ENCODE peak calls at places on chromosomes 2 and 18, in six cellular contexts. One of them, this sample, is unnamed.

GRCh38 chr2:197107291-197108269 is 181.1 kb upstream of the PGAP1 start:
- DNase-seq in astrocyte of the cerebellum: no peak
- DNase-seq in dorsolateral prefrontal cortex: no peak
- DNase-seq in neural crest cell: no peak
- DNase-seq in AG04449: no peak
- DNase-seq in endothelial cell: peak; percentile 8
- DNase-seq in this sample: peak; percentile 69

GRCh38 chr2:113965644-113966043 is 75.8 kb downstream of the ACTR3 start:
- DNase-seq in astrocyte of the cerebellum: no peak
- DNase-seq in dorsolateral prefrontal cortex: no peak
- DNase-seq in neural crest cell: peak; percentile 30
- DNase-seq in endothelial cell: peak; percentile 54
- DNase-seq in AG04449: no peak
- DNase-seq in this sample: peak; percentile 53

GRCh38 chr2:220556658-220557057 is 929.2 kb downstream of the SLC4A3 start:
- DNase-seq in astrocyte of the cerebellum: peak; percentile 54
- DNase-seq in neural crest cell: no peak
- DNase-seq in AG04449: peak; percentile 24
- DNase-seq in endothelial cell: no peak
- DNase-seq in dorsolateral prefrontal cortex: no peak
- DNase-seq in this sample: peak; percentile 36

GRCh38 chr2:65605427-65606058 is 173.1 kb upstream of the SPRED2 start:
- DNase-seq in endothelial cell: no peak
- DNase-seq in astrocyte of the cerebellum: no peak
- DNase-seq in AG04449: no peak
- DNase-seq in dorsolateral prefrontal cortex: no peak
- DNase-seq in neural crest cell: no peak
- DNase-seq in this sample: no peak

GRCh38 chr2:45723857-45724256 is 72.4 kb downstream of the PRKCE start:
- DNase-seq in endothelial cell: no peak
- DNase-seq in dorsolateral prefrontal cortex: no peak
- DNase-seq in astrocyte of the cerebellum: no peak
- DNase-seq in neural crest cell: no peak
- DNase-seq in AG04449: no peak
- DNase-seq in this sample: no peak

GRCh38 chr2:120576509-120577474 is 158.9 kb upstream of the GLI2 start:
- DNase-seq in endothelial cell: no peak
- DNase-seq in AG04449: no peak
- DNase-seq in astrocyte of the cerebellum: no peak
- DNase-seq in dorsolateral prefrontal cortex: no peak
- DNase-seq in neural crest cell: no peak
- DNase-seq in this sample: peak; percentile 66

GRCh38 chr18:59388180-59388579 is 29.1 kb upstream of the LMAN1 start:
- DNase-seq in AG04449: no peak
- DNase-seq in dorsolateral prefrontal cortex: no peak
- DNase-seq in astrocyte of the cerebellum: no peak
- DNase-seq in neural crest cell: no peak
- DNase-seq in endothelial cell: no peak
- DNase-seq in this sample: no peak

GRCh38 chr2:1227289-1227900 is 185.9 kb upstream of the TPO start:
- DNase-seq in endothelial cell: no peak
- DNase-seq in neural crest cell: no peak
- DNase-seq in AG04449: no peak
- DNase-seq in dorsolateral prefrontal cortex: no peak
- DNase-seq in astrocyte of the cerebellum: no peak
- DNase-seq in this sample: no peak

GRCh38 chr2:122737429-122738077 is 982.1 kb downstream of the TSN start:
- DNase-seq in astrocyte of the cerebellum: no peak
- DNase-seq in dorsolateral prefrontal cortex: no peak
- DNase-seq in neural crest cell: no peak
- DNase-seq in AG04449: no peak
- DNase-seq in endothelial cell: no peak
- DNase-seq in this sample: peak; percentile 58

GRCh38 chr2:126658910-126659613 is 3.1 kb downstream of the GYPC start:
- DNase-seq in AG04449: no peak
- DNase-seq in neural crest cell: no peak
- DNase-seq in dorsolateral prefrontal cortex: no peak
- DNase-seq in endothelial cell: no peak
- DNase-seq in astrocyte of the cerebellum: no peak
- DNase-seq in this sample: peak; percentile 86

GRCh38 chr2:17257194-17257909 is 260.9 kb downstream of the RAD51AP2 start:
- DNase-seq in AG04449: no peak
- DNase-seq in astrocyte of the cerebellum: no peak
- DNase-seq in neural crest cell: no peak
- DNase-seq in dorsolateral prefrontal cortex: no peak
- DNase-seq in endothelial cell: no peak
- DNase-seq in this sample: no peak

DNA sequence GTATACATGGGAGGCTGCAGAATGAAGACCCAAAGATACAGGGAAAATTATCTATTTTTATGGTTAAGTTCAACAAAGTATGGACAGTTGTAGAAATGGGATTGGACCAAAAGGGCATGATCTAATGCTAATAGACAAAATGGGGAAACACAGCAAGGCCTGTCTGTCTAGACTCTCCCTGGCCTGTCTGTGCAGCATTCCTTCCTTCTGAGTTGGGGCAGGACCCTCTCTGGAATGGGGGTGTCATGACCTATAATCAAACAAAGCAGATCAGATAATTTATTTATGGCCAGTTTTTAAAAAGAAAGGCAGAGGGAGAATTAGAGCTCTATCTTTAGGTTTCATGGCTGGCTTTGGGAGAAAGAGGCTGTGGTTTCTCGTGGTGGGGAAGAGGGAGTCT is 104.4 kb downstream of the CTIF start:
- DNase-seq in astrocyte of the cerebellum: no peak
- DNase-seq in AG04449: no peak
- DNase-seq in endothelial cell: no peak
- DNase-seq in neural crest cell: no peak
- DNase-seq in dorsolateral prefrontal cortex: no peak
- DNase-seq in this sample: no peak
- TF ChIP-seq CTCF in astrocyte of the cerebellum: no peak
- TF ChIP-seq CTCF in AG04449: no peak
- TF ChIP-seq CTCF in endothelial cell: no peak
- TF ChIP-seq CTCF in neural crest cell: no peak
- TF ChIP-seq CTCF in dorsolateral prefrontal cortex: no peak
- TF ChIP-seq CTCF in this sample: no peak

GRCh38 chr2:208657468-208657867 is 250.9 kb downstream of the PTH2R start:
- DNase-seq in endothelial cell: no peak
- DNase-seq in dorsolateral prefrontal cortex: no peak
- DNase-seq in neural crest cell: no peak
- DNase-seq in astrocyte of the cerebellum: no peak
- DNase-seq in AG04449: no peak
- DNase-seq in this sample: no peak
- TF ChIP-seq CTCF in endothelial cell: no peak
- TF ChIP-seq CTCF in dorsolateral prefrontal cortex: no peak
- TF ChIP-seq CTCF in neural crest cell: no peak
- TF ChIP-seq CTCF in astrocyte of the cerebellum: no peak
- TF ChIP-seq CTCF in AG04449: no peak
- TF ChIP-seq CTCF in this sample: no peak

DNA sequence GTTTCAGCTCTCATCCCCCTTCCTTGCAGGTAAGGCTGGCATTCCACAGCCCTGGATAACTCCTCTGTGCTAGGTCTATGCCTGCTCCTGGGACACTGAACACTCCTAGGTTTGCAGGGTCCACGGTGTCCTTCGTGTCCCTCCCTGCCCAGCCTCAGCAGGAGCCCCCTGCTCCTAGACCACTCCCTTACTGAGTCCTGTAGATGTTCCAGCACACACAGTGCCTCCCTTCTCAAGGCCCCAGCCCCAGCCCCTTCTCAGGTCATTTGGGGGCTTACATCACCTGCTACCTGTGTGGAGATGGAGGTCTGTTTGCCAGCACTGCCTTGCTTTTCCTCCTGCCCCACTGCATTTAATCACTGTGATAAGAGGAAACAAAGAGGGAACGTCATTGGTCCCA is 146.4 kb upstream of the TNP1 start:
- DNase-seq in endothelial cell: no peak
- DNase-seq in AG04449: no peak
- DNase-seq in neural crest cell: no peak
- DNase-seq in astrocyte of the cerebellum: no peak
- DNase-seq in dorsolateral prefrontal cortex: no peak
- DNase-seq in this sample: no peak
- TF ChIP-seq CTCF in endothelial cell: no peak
- TF ChIP-seq CTCF in AG04449: no peak
- TF ChIP-seq CTCF in neural crest cell: no peak
- TF ChIP-seq CTCF in astrocyte of the cerebellum: no peak
- TF ChIP-seq CTCF in dorsolateral prefrontal cortex: no peak
- TF ChIP-seq CTCF in this sample: no peak

GRCh38 chr2:222451270-222451674 is 26.9 kb downstream of the SGPP2 start:
- DNase-seq in endothelial cell: no peak
- DNase-seq in dorsolateral prefrontal cortex: no peak
- DNase-seq in AG04449: no peak
- DNase-seq in astrocyte of the cerebellum: no peak
- DNase-seq in neural crest cell: no peak
- DNase-seq in this sample: no peak
- TF ChIP-seq CTCF in endothelial cell: no peak
- TF ChIP-seq CTCF in dorsolateral prefrontal cortex: no peak
- TF ChIP-seq CTCF in AG04449: no peak
- TF ChIP-seq CTCF in astrocyte of the cerebellum: no peak
- TF ChIP-seq CTCF in neural crest cell: no peak
- TF ChIP-seq CTCF in this sample: no peak

DNA sequence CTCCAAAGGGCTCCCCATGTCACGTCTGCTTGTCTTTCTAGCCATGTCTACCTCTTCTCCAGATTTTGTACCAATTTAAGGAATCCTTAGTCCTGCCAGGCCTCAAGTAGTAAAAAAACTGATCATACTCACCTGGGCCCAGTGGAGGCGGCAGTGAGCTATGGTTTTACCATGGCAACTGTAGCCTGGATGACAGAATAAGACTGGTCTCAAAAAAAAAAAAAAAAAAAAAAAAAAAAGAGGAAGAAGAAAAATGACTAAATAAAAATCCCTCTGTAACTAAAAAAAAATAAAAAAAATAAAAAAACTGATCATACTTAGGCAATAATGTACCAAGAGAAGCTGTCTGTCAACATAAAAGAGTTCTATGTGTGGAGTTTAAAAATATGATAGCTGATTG is 221.6 kb downstream of the NR4A2 start:
- DNase-seq in AG04449: no peak
- DNase-seq in astrocyte of the cerebellum: no peak
- DNase-seq in neural crest cell: no peak
- DNase-seq in dorsolateral prefrontal cortex: no peak
- DNase-seq in endothelial cell: peak; percentile 51
- DNase-seq in this sample: no peak
- TF ChIP-seq CTCF in AG04449: no peak
- TF ChIP-seq CTCF in astrocyte of the cerebellum: no peak
- TF ChIP-seq CTCF in neural crest cell: no peak
- TF ChIP-seq CTCF in dorsolateral prefrontal cortex: no peak
- TF ChIP-seq CTCF in endothelial cell: no peak
- TF ChIP-seq CTCF in this sample: no peak

GRCh38 chr2:189674374-189675112 is at the start of gene ANKAR:
- DNase-seq in AG04449: peak; percentile 24
- DNase-seq in endothelial cell: peak; percentile 96
- DNase-seq in dorsolateral prefrontal cortex: peak; percentile 82
- DNase-seq in astrocyte of the cerebellum: peak; percentile 58
- DNase-seq in neural crest cell: peak; percentile 81
- DNase-seq in this sample: peak; percentile 93
- TF ChIP-seq CTCF in AG04449: peak; percentile 88
- TF ChIP-seq CTCF in endothelial cell: peak; percentile 80
- TF ChIP-seq CTCF in dorsolateral prefrontal cortex: peak; percentile 80
- TF ChIP-seq CTCF in astrocyte of the cerebellum: peak; percentile 71
- TF ChIP-seq CTCF in neural crest cell: peak; percentile 77
- TF ChIP-seq CTCF in this sample: peak; percentile 48

GRCh38 chr18:34592961-34593382 is 117.1 kb upstream of the DTNA start:
- DNase-seq in astrocyte of the cerebellum: peak; percentile 59
- DNase-seq in dorsolateral prefrontal cortex: peak; percentile 76
- DNase-seq in endothelial cell: peak; percentile 26
- DNase-seq in AG04449: peak; percentile 26
- DNase-seq in neural crest cell: peak; percentile 5
- DNase-seq in this sample: peak; percentile 65

GRCh38 chr18:34598136-34598635 is 111.9 kb upstream of the DTNA start:
- DNase-seq in AG04449: no peak
- DNase-seq in astrocyte of the cerebellum: no peak
- DNase-seq in dorsolateral prefrontal cortex: no peak
- DNase-seq in neural crest cell: no peak
- DNase-seq in endothelial cell: no peak
- DNase-seq in this sample: no peak

GRCh38 chr18:34594243-34594642 is 115.9 kb upstream of the DTNA start:
- DNase-seq in neural crest cell: no peak
- DNase-seq in dorsolateral prefrontal cortex: no peak
- DNase-seq in endothelial cell: no peak
- DNase-seq in astrocyte of the cerebellum: no peak
- DNase-seq in AG04449: no peak
- DNase-seq in this sample: no peak

GRCh38 chr18:34591920-34592444 is 118.1 kb upstream of the DTNA start:
- DNase-seq in astrocyte of the cerebellum: no peak
- DNase-seq in dorsolateral prefrontal cortex: no peak
- DNase-seq in AG04449: no peak
- DNase-seq in endothelial cell: no peak
- DNase-seq in neural crest cell: no peak
- DNase-seq in this sample: no peak

DNA sequence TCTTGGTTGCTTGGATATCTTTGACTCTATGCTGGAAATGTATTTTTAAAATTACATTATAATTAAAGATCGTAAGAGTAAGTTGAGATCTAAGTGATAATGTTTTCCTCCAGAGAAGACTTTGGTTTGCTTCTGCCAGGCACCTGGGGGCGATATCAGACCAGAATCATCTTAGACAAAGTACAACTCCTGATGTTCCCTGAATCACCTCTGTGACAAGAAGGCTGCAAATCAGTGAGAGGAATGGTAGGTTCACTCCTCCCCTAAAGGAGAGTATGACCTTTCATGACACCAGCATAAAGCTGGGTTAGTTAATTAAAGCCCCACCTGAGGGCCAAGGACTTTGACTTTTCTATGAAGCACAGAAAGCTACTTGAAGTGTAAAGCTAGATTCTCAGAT is 114.4 kb upstream of the DTNA start:
- DNase-seq in dorsolateral prefrontal cortex: no peak
- DNase-seq in endothelial cell: no peak
- DNase-seq in neural crest cell: no peak
- DNase-seq in AG04449: no peak
- DNase-seq in astrocyte of the cerebellum: peak; percentile 12
- DNase-seq in this sample: peak; percentile 38
- TF ChIP-seq CTCF in dorsolateral prefrontal cortex: peak; percentile 21
- TF ChIP-seq CTCF in endothelial cell: no peak
- TF ChIP-seq CTCF in neural crest cell: peak; percentile 42
- TF ChIP-seq CTCF in AG04449: peak; percentile 45
- TF ChIP-seq CTCF in astrocyte of the cerebellum: peak; percentile 59
- TF ChIP-seq CTCF in this sample: peak; percentile 33

This sample was measured in fibroblast of pulmonary artery.